ENCODE peak calls at places on chromosome 21, in four cellular contexts. B, K, G and N are unnamed samples.

GRCh38 chr21:21210552-21210951 is 212.3 kb downstream of the NCAM2 start:
- DNase-seq in B (no peak), K (no peak), G (no peak), N (no peak)

GRCh38 chr21:41832230-41833137 is 46.7 kb downstream of the PRDM15 start:
- DNase-seq in B (no peak), K (no peak), G (no peak), N (no peak)

GRCh38 chr21:45542242-45542666 is at the start of gene SLC19A1:
- DNase-seq in B (no peak), K (peak), G (peak), N (no peak)

GRCh38 chr21:44317241-44317782 is 17.5 kb downstream of the PFKL start:
- DNase-seq in B (no peak), K (no peak), G (no peak), N (no peak)

GRCh38 chr21:16768096-16768495 is 744.7 kb upstream of the CXADR start:
- DNase-seq in B (no peak), K (no peak), G (no peak), N (no peak)

GRCh38 chr21:31117046-31117916 is 79.0 kb upstream of the KRTAP19-8 start:
- DNase-seq in B (no peak), K (no peak), G (no peak), N (no peak)

GRCh38 chr21:45555557-45556301 is 13.5 kb upstream of the SLC19A1 start:
- DNase-seq in B (peak), K (peak), G (peak), N (peak)

GRCh38 chr21:31182231-31183129 is 144.2 kb upstream of the KRTAP19-8 start:
- DNase-seq in B (no peak), K (no peak), G (no peak), N (no peak)

GRCh38 chr21:40671721-40672120 is 175.2 kb downstream of the DSCAM start:
- DNase-seq in B (no peak), K (no peak), G (no peak), N (no peak)

GRCh38 chr21:39525601-39526000 is 73.8 kb downstream of the SH3BGR start:
- DNase-seq in B (no peak), K (no peak), G (no peak), N (no peak)
- TF ChIP-seq CREB1 in B (no peak), K (no peak), G (no peak), N (no peak)

GRCh38 chr21:33403128-33403785 is at the start of gene IFNGR2:
- DNase-seq in B (no peak), K (peak), G (peak), N (no peak)
- TF ChIP-seq POLR2A in B (peak), K (no peak), G (no peak), N (peak)

DNA sequence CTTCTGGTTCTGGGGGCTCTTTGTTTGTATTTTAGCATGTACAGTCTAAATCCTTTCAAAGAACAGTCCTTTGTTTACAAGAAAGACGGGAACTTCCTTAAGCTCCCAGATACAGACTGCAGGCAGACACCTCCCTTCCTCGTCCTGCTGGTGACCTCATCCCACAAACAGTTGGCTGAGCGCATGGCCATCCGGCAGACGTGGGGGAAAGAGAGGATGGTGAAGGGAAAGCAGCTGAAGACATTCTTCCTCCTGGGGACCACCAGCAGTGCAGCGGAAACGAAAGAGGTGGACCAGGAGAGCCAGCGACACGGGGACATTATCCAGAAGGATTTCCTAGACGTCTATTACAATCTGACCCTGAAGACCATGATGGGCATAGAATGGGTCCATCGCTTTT is 47.9 kb downstream of the B3GALT5 start:
- DNase-seq in B (no peak), K (no peak), G (no peak), N (no peak)
- TF ChIP-seq CREB1 in B (no peak), K (no peak), G (no peak), N (no peak)

GRCh38 chr21:35843911-35844667 is 216.2 kb downstream of the SETD4 start:
- DNase-seq in B (no peak), K (no peak), G (no peak), N (no peak)

GRCh38 chr21:35838350-35838749 is 222.0 kb downstream of the SETD4 start:
- DNase-seq in B (no peak), K (no peak), G (no peak), N (no peak)

GRCh38 chr21:35840949-35841348 is 219.4 kb downstream of the SETD4 start:
- DNase-seq in B (no peak), K (no peak), G (no peak), N (no peak)

GRCh38 chr21:35838987-35839763 is 221.2 kb downstream of the SETD4 start:
- DNase-seq in B (no peak), K (no peak), G (no peak), N (no peak)

DNA sequence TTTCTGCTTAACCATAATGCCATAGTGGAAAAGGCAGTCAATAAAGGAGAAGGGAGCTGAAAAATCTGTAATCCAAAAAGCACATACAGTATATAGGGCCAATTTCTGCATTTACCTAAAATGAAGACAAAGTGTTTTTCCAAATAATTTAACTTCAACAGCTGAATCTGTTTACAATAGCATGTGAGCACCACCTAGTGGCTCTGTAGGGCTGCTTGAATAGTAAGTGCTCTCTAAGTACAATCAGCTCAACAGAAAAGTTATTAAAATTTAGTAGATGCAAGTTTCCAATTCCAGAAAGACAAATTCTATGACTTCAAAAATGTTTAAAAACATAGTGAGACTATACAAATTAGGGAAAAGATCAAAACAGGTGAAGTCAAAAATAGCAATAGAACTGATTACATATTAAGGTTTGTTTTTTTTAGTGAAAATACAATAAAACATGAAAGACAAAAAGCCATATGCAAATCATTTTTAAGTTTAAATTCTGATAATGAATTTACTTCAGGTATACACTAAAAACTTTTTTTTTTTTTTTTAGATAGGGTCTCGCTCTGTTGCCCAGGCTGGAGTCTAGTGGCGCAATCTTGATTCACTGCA is 220.0 kb downstream of the SETD4 start:
- DNase-seq in B (peak), K (peak), G (no peak), N (no peak)
- TF ChIP-seq POLR2A in B (no peak), K (no peak), G (no peak), N (no peak)

GRCh38 chr21:28132713-28133112 is 860.0 kb downstream of the LTN1 start:
- DNase-seq in B (no peak), K (no peak), G (no peak), N (no peak)
- TF ChIP-seq CREB1 in B (no peak), K (no peak), G (no peak), N (no peak)

GRCh38 chr21:26169061-26169610 is 1.4 kb downstream of the APP start:
- DNase-seq in B (peak), K (no peak), G (peak), N (peak)

GRCh38 chr21:26171310-26172100 is 935 bp upstream of the APP start:
- DNase-seq in B (no peak), K (no peak), G (no peak), N (no peak)

GRCh38 chr21:26167593-26167992 is 3.0 kb downstream of the APP start:
- DNase-seq in B (no peak), K (no peak), G (no peak), N (no peak)

GRCh38 chr21:26170471-26171309 is at the start of gene APP:
- DNase-seq in B (peak), K (peak), G (peak), N (no peak)

DNA sequence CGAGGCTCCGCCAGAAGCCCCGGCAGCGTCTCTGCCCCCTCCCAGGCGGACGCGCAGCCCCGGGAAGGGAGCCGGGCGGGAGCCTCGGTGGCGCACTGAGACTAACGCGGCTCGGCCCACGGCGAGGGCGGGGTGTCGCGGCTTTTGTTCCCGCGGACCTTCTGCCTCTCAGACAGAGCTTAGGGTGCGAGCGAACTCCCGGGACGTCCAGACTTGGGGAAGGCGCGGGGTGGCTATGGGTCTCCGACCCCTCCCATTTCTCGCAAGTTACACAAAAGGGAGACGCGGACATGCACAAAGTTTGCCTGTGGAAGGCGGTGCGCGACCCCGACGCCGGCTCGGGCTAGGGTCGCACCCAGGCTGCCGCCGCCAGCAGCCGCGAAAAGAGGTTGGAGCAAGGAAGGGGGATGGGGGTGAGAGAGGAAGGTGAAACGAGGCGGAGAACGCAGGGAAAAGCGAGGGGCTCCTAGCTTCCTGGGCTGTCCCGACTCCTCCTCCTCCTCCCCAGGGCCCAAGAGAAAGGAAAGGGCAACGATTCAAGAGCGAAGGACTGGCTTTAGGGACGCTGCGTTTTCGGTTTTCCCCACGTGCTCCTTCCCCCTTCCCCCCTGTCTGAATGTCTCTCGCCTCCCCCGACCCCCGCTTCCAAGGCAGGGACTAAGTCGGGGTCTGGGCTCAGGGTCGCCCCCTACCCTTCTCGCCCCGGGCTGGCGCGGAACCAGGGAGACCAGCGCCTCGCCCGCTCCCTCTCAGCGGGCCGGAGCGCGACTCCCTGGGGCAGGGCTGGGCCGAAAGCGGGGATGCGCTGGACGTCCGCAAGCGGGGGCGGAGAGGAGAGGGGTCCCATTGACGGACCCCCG is 729 bp downstream of the APP start:
- DNase-seq in B (no peak), K (no peak), G (peak), N (no peak)
- TF ChIP-seq POLR2A in B (peak), K (no peak), G (peak), N (peak)

GRCh38 chr21:24259241-24259640 is 1348.0 kb downstream of the MRPL39 start:
- DNase-seq in B (no peak), K (no peak), G (no peak), N (no peak)
- TF ChIP-seq CREB1 in B (no peak), K (no peak), G (no peak), N (no peak)